ENCODE peak calls at places on chromosomes 13 and 19, in nine cellular contexts. F is NCI-H2081; B is COR-L47; W is naive thymus-derived CD8-positive, alpha-beta T cell; M is right atrium auricular region; V is naive B cell; Q is body of pancreas; I is T-helper 17 cell; N is AG08396. Z is an unnamed sample.

GRCh38 chr19:30088567-30088966 is 146.5 kb downstream of the URI1 start:
- DNase-seq in I (no peak), N (no peak), M (no peak), V (no peak), B (no peak), W (no peak), Q (no peak), F (no peak), Z (no peak)

GRCh38 chr19:14479309-14479984 is 4.3 kb upstream of the PTGER1 start:
- DNase-seq in Q (no peak), B (no peak), M (no peak), F (no peak), V (no peak), W (no peak), I (no peak), N (no peak), Z (no peak)

GRCh38 chr19:35404879-35405622 is 34.2 kb downstream of the GPR42 start:
- DNase-seq in B (no peak), V (no peak), M (no peak), Q (no peak), I (no peak), F (no peak), W (no peak), N (peak; percentile 78), Z (no peak)

GRCh38 chr19:4081441-4082129 is 14.9 kb upstream of the ZBTB7A start:
- DNase-seq in W (no peak), Q (no peak), B (no peak), I (no peak), N (no peak), M (no peak), V (no peak), F (no peak), Z (no peak)

GRCh38 chr13:102197193-102197592 is 204.7 kb downstream of the FGF14 start:
- DNase-seq in B (no peak), N (no peak), I (no peak), F (peak; percentile 37), W (no peak), M (no peak), Q (no peak), V (no peak), Z (no peak)

GRCh38 chr13:32253911-32254399 is 61.2 kb downstream of the ZAR1L start:
- DNase-seq in F (no peak), B (no peak), Q (peak; percentile 63), N (no peak), V (no peak), W (no peak), M (no peak), I (no peak), Z (no peak)

GRCh38 chr13:76944457-76944856 is 3.9 kb upstream of the ACOD1 start:
- DNase-seq in B (no peak), V (no peak), Q (no peak), F (no peak), I (no peak), M (no peak), W (no peak), N (peak; percentile 23), Z (no peak)

GRCh38 chr19:17073869-17074627 is 1.2 kb downstream of the HAUS8 start:
- DNase-seq in I (no peak), N (no peak), Q (no peak), W (no peak), B (peak; percentile 61), V (no peak), M (no peak), F (peak; percentile 81), Z (no peak)

GRCh38 chr13:26133851-26134250 is 82.0 kb upstream of the SHISA2 start:
- DNase-seq in I (no peak), M (no peak), Q (no peak), W (no peak), F (no peak), V (no peak), B (no peak), N (no peak), Z (no peak)

Z was measured in cortex of kidney.